ENCODE peak calls at places on chromosome 18, in seven cellular contexts. One of them, this sample, is unnamed.

GRCh38 chr18:42108071-42108470 is 153.0 kb downstream of the PIK3C3 start:
- DNase-seq in endodermal cell: no peak
- DNase-seq in esophagus squamous epithelium: no peak
- DNase-seq in skeletal muscle cell: no peak
- DNase-seq in endothelial cell of umbilical vein: no peak
- DNase-seq in IMR-90: no peak
- DNase-seq in uterus: no peak
- DNase-seq in this sample: no peak

GRCh38 chr18:55557211-55557610 is 30.8 kb downstream of the TCF4 start:
- DNase-seq in endodermal cell: no peak
- DNase-seq in esophagus squamous epithelium: no peak
- DNase-seq in skeletal muscle cell: no peak
- DNase-seq in endothelial cell of umbilical vein: no peak
- DNase-seq in IMR-90: no peak
- DNase-seq in uterus: no peak
- DNase-seq in this sample: no peak

GRCh38 chr18:22816266-22817176 is 116.6 kb upstream of the RBBP8 start:
- DNase-seq in endodermal cell: no peak
- DNase-seq in esophagus squamous epithelium: no peak
- DNase-seq in skeletal muscle cell: no peak
- DNase-seq in endothelial cell of umbilical vein: no peak
- DNase-seq in IMR-90: no peak
- DNase-seq in uterus: no peak
- DNase-seq in this sample: no peak

GRCh38 chr18:76457475-76457874 is 37.6 kb downstream of the ZNF516 start:
- DNase-seq in endodermal cell: no peak
- DNase-seq in esophagus squamous epithelium: no peak
- DNase-seq in skeletal muscle cell: no peak
- DNase-seq in endothelial cell of umbilical vein: no peak
- DNase-seq in IMR-90: peak; percentile 30
- DNase-seq in uterus: no peak
- DNase-seq in this sample: no peak

GRCh38 chr18:36045241-36045999 is 21.9 kb downstream of the RPRD1A start:
- DNase-seq in endodermal cell: no peak
- DNase-seq in esophagus squamous epithelium: no peak
- DNase-seq in skeletal muscle cell: no peak
- DNase-seq in endothelial cell of umbilical vein: no peak
- DNase-seq in IMR-90: no peak
- DNase-seq in uterus: no peak
- DNase-seq in this sample: peak; percentile 34

GRCh38 chr18:70172225-70172624 is 33.3 kb downstream of the RTTN start:
- DNase-seq in endodermal cell: no peak
- DNase-seq in esophagus squamous epithelium: no peak
- DNase-seq in skeletal muscle cell: no peak
- DNase-seq in endothelial cell of umbilical vein: peak; percentile 27
- DNase-seq in IMR-90: peak; percentile 39
- DNase-seq in uterus: no peak
- DNase-seq in this sample: peak; percentile 49

GRCh38 chr18:55497825-55498403 is 90.1 kb downstream of the TCF4 start:
- DNase-seq in endodermal cell: no peak
- DNase-seq in esophagus squamous epithelium: no peak
- DNase-seq in skeletal muscle cell: no peak
- DNase-seq in endothelial cell of umbilical vein: no peak
- DNase-seq in IMR-90: no peak
- DNase-seq in uterus: no peak
- DNase-seq in this sample: no peak

GRCh38 chr18:51028201-51028805 is 1.7 kb upstream of the SMAD4 start:
- DNase-seq in endodermal cell: peak; percentile 57
- DNase-seq in esophagus squamous epithelium: no peak
- DNase-seq in skeletal muscle cell: no peak
- DNase-seq in endothelial cell of umbilical vein: no peak
- DNase-seq in IMR-90: peak; percentile 50
- DNase-seq in uterus: no peak
- DNase-seq in this sample: no peak

GRCh38 chr18:43830905-43831304 is 553.6 kb upstream of the SYT4 start:
- DNase-seq in endodermal cell: no peak
- DNase-seq in esophagus squamous epithelium: no peak
- DNase-seq in skeletal muscle cell: no peak
- DNase-seq in endothelial cell of umbilical vein: no peak
- DNase-seq in IMR-90: no peak
- DNase-seq in uterus: no peak
- DNase-seq in this sample: peak; percentile 13

GRCh38 chr18:13366977-13367892 is 148.7 kb downstream of the LDLRAD4 start:
- DNase-seq in endodermal cell: peak; percentile 46
- DNase-seq in esophagus squamous epithelium: no peak
- DNase-seq in skeletal muscle cell: no peak
- DNase-seq in endothelial cell of umbilical vein: no peak
- DNase-seq in IMR-90: no peak
- DNase-seq in uterus: no peak
- DNase-seq in this sample: no peak

GRCh38 chr18:7576685-7577084 is 9.6 kb downstream of the PTPRM start:
- DNase-seq in endodermal cell: no peak
- DNase-seq in esophagus squamous epithelium: no peak
- DNase-seq in skeletal muscle cell: no peak
- DNase-seq in endothelial cell of umbilical vein: no peak
- DNase-seq in IMR-90: peak; percentile 71
- DNase-seq in uterus: no peak
- DNase-seq in this sample: peak; percentile 19

GRCh38 chr18:63773616-63774015 is 1.6 kb upstream of the SERPINB7 start:
- DNase-seq in endodermal cell: no peak
- DNase-seq in esophagus squamous epithelium: no peak
- DNase-seq in skeletal muscle cell: no peak
- DNase-seq in endothelial cell of umbilical vein: no peak
- DNase-seq in IMR-90: no peak
- DNase-seq in uterus: no peak
- DNase-seq in this sample: no peak

GRCh38 chr18:30163573-30163972 is 879.0 kb downstream of the DSC3 start:
- DNase-seq in endodermal cell: no peak
- DNase-seq in esophagus squamous epithelium: no peak
- DNase-seq in skeletal muscle cell: no peak
- DNase-seq in endothelial cell of umbilical vein: no peak
- DNase-seq in IMR-90: no peak
- DNase-seq in uterus: no peak
- DNase-seq in this sample: no peak

GRCh38 chr18:49476664-49477411 is 10.2 kb downstream of the C18orf32 start:
- DNase-seq in endodermal cell: no peak
- DNase-seq in esophagus squamous epithelium: no peak
- DNase-seq in skeletal muscle cell: no peak
- DNase-seq in endothelial cell of umbilical vein: peak; percentile 89
- DNase-seq in IMR-90: peak; percentile 65
- DNase-seq in uterus: no peak
- DNase-seq in this sample: peak; percentile 84

GRCh38 chr18:26546170-26546874 is 2.0 kb downstream of the KCTD1 start:
- DNase-seq in endodermal cell: no peak
- DNase-seq in esophagus squamous epithelium: no peak
- DNase-seq in skeletal muscle cell: no peak
- DNase-seq in endothelial cell of umbilical vein: peak; percentile 46
- DNase-seq in IMR-90: no peak
- DNase-seq in uterus: no peak
- DNase-seq in this sample: no peak
- H3K4me3 ChIP-seq in endodermal cell: peak overlapping the region; percentile 69
- H3K4me3 ChIP-seq in esophagus squamous epithelium: peak overlapping the region; percentile 80
- H3K4me3 ChIP-seq in skeletal muscle cell: peak overlapping the region; percentile 25
- H3K4me3 ChIP-seq in endothelial cell of umbilical vein: no peak overlapping the region
- H3K4me3 ChIP-seq in IMR-90: no peak overlapping the region
- H3K4me3 ChIP-seq in uterus: no peak overlapping the region
- H3K4me3 ChIP-seq in this sample: no peak overlapping the region

GRCh38 chr18:75205760-75206109 is 3.2 kb downstream of the PTGR3 start:
- DNase-seq in endodermal cell: no peak
- DNase-seq in esophagus squamous epithelium: no peak
- DNase-seq in skeletal muscle cell: no peak
- DNase-seq in endothelial cell of umbilical vein: no peak
- DNase-seq in IMR-90: peak; percentile 54
- DNase-seq in uterus: no peak
- DNase-seq in this sample: peak; percentile 67

GRCh38 chr18:75202976-75203375 is 6.0 kb downstream of the PTGR3 start:
- DNase-seq in endodermal cell: no peak
- DNase-seq in esophagus squamous epithelium: no peak
- DNase-seq in skeletal muscle cell: no peak
- DNase-seq in endothelial cell of umbilical vein: no peak
- DNase-seq in IMR-90: no peak
- DNase-seq in uterus: no peak
- DNase-seq in this sample: no peak

GRCh38 chr18:75204978-75205759 is 3.8 kb downstream of the PTGR3 start:
- DNase-seq in endodermal cell: peak; percentile 77
- DNase-seq in esophagus squamous epithelium: no peak
- DNase-seq in skeletal muscle cell: no peak
- DNase-seq in endothelial cell of umbilical vein: no peak
- DNase-seq in IMR-90: peak; percentile 23
- DNase-seq in uterus: no peak
- DNase-seq in this sample: peak; percentile 55

GRCh38 chr18:75203456-75204261 is 5.3 kb downstream of the PTGR3 start:
- DNase-seq in endodermal cell: no peak
- DNase-seq in esophagus squamous epithelium: no peak
- DNase-seq in skeletal muscle cell: no peak
- DNase-seq in endothelial cell of umbilical vein: no peak
- DNase-seq in IMR-90: peak; percentile 52
- DNase-seq in uterus: no peak
- DNase-seq in this sample: peak; percentile 74

DNA sequence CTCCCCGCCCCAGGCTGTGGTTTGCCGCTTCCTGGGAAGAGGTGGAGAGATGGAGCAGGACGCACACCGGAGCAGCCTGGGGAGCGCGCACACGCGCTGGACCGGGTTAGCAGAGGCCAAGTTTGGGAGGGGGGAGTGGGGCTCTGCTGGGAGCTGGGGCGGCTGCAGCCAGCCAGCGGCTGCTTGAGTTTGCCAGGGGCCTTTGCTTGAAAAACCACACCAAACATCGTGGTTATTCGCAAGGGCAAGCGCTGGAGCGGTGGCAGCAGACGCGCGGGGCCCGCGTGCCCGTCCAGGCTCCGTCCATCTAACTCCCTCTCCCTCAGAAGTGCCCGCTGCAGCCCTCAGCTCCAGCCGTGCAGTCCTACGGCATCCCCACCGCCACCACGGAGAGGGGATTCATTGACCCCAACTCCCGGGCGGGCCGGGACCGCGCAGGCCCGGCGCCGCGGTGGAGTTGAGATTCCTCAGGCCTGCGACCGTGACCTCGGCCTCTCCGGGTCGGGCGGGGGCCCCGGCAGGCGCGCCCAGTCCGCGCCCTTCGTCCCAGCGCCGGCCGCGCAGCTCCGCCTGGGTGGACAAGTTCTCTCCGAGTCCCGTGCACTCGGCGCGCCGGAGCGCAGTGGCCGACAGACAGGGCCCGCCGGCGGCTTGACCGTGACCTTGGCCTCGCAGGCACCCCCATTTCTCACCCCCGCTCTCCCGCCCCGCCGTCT is 4.5 kb downstream of the PTGR3 start:
- DNase-seq in endodermal cell: peak; percentile 72
- DNase-seq in esophagus squamous epithelium: no peak
- DNase-seq in skeletal muscle cell: no peak
- DNase-seq in endothelial cell of umbilical vein: no peak
- DNase-seq in IMR-90: peak; percentile 36
- DNase-seq in uterus: no peak
- DNase-seq in this sample: peak; percentile 61
- H3K4me3 ChIP-seq in endodermal cell: peak overlapping the region; percentile 68
- H3K4me3 ChIP-seq in esophagus squamous epithelium: peak overlapping the region; percentile 30
- H3K4me3 ChIP-seq in skeletal muscle cell: peak overlapping the region; percentile 45
- H3K4me3 ChIP-seq in endothelial cell of umbilical vein: peak overlapping the region; percentile 28
- H3K4me3 ChIP-seq in IMR-90: peak overlapping the region; percentile 66
- H3K4me3 ChIP-seq in uterus: no peak overlapping the region
- H3K4me3 ChIP-seq in this sample: peak overlapping the region; percentile 92

DNA sequence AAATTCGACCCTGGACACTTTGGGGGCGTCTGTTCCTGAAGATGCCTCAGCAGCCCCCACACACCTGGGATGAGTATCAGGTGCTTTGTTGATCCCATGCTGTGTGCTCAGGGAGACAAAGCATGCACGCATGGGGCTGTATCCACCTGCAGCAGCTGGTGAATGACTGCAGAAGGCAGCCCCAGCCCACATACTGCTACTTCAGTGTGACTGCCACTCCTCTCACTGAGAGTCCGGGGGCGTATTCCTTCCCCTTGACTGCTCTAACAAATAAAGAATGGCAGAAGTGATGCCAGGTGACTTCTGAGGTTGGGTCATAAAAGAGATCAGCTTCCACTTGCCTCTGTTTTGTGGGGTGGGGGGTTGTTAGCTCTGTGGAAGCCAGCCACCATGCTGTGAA is 289.5 kb downstream of the CELF4 start:
- DNase-seq in endodermal cell: no peak
- DNase-seq in esophagus squamous epithelium: no peak
- DNase-seq in skeletal muscle cell: no peak
- DNase-seq in endothelial cell of umbilical vein: no peak
- DNase-seq in IMR-90: no peak
- DNase-seq in uterus: no peak
- DNase-seq in this sample: no peak
- H3K4me3 ChIP-seq in endodermal cell: no peak overlapping the region
- H3K4me3 ChIP-seq in esophagus squamous epithelium: no peak overlapping the region
- H3K4me3 ChIP-seq in skeletal muscle cell: no peak overlapping the region
- H3K4me3 ChIP-seq in endothelial cell of umbilical vein: no peak overlapping the region
- H3K4me3 ChIP-seq in IMR-90: no peak overlapping the region
- H3K4me3 ChIP-seq in uterus: no peak overlapping the region
- H3K4me3 ChIP-seq in this sample: no peak overlapping the region

GRCh38 chr18:9019135-9019534 is 83.4 kb upstream of the NDUFV2 start:
- DNase-seq in endodermal cell: no peak
- DNase-seq in esophagus squamous epithelium: no peak
- DNase-seq in skeletal muscle cell: no peak
- DNase-seq in endothelial cell of umbilical vein: no peak
- DNase-seq in IMR-90: no peak
- DNase-seq in uterus: no peak
- DNase-seq in this sample: no peak

GRCh38 chr18:9017900-9018217 is 84.6 kb upstream of the NDUFV2 start:
- DNase-seq in endodermal cell: no peak
- DNase-seq in esophagus squamous epithelium: no peak
- DNase-seq in skeletal muscle cell: peak; percentile 49
- DNase-seq in endothelial cell of umbilical vein: peak; percentile 71
- DNase-seq in IMR-90: peak; percentile 81
- DNase-seq in uterus: no peak
- DNase-seq in this sample: no peak

GRCh38 chr18:9016819-9017169 is 85.7 kb upstream of the NDUFV2 start:
- DNase-seq in endodermal cell: no peak
- DNase-seq in esophagus squamous epithelium: no peak
- DNase-seq in skeletal muscle cell: peak; percentile 11
- DNase-seq in endothelial cell of umbilical vein: no peak
- DNase-seq in IMR-90: peak; percentile 9
- DNase-seq in uterus: no peak
- DNase-seq in this sample: peak; percentile 5

GRCh38 chr18:9015689-9016088 is 86.8 kb upstream of the NDUFV2 start:
- DNase-seq in endodermal cell: no peak
- DNase-seq in esophagus squamous epithelium: no peak
- DNase-seq in skeletal muscle cell: no peak
- DNase-seq in endothelial cell of umbilical vein: no peak
- DNase-seq in IMR-90: no peak
- DNase-seq in uterus: no peak
- DNase-seq in this sample: no peak

DNA sequence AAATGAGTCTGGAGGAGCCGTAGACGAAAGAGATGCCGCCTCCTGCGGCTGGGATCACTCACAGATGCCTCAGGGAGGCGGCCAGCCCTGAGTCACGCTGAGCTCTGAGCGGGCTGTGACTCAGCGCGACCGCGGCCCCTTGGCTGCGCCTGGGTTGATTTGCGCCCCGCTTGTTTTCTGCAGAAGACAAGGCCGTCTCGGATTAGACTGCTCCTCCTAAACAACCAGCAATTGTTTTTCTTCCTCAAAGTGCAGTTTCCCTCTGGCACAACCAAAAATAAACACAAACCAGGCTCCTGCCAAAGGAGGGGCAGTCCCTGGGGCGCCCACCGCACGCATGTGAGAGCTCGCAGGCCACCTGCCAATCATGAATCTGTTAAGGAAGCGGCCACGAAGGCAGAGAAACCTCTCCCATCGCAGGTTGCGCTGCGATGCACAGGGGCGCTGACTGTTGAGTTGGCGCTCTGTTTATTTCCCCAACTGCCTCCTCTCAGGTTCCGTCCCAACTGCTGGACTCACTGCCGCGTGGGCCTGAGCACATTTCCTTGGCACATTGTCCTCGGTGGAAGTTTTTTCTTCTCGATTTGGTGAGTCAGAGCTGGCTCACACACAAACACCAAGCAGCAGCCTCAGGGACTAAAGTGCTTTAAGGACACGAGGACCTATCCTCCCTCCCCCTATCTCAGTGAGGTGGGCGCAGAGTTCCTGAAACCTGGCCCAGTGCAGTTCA is 85.2 kb upstream of the NDUFV2 start:
- DNase-seq in endodermal cell: peak; percentile 90
- DNase-seq in esophagus squamous epithelium: peak; percentile 17
- DNase-seq in skeletal muscle cell: peak; percentile 85
- DNase-seq in endothelial cell of umbilical vein: peak; percentile 87
- DNase-seq in IMR-90: peak; percentile 94
- DNase-seq in uterus: peak; percentile 70
- DNase-seq in this sample: peak; percentile 88
- H3K4me3 ChIP-seq in endodermal cell: no peak overlapping the region
- H3K4me3 ChIP-seq in esophagus squamous epithelium: peak overlapping the region; percentile 11
- H3K4me3 ChIP-seq in skeletal muscle cell: peak overlapping the region; percentile 22
- H3K4me3 ChIP-seq in endothelial cell of umbilical vein: no peak overlapping the region
- H3K4me3 ChIP-seq in IMR-90: peak overlapping the region; percentile 26
- H3K4me3 ChIP-seq in uterus: no peak overlapping the region
- H3K4me3 ChIP-seq in this sample: peak overlapping the region; percentile 23

This sample was measured in fibroblast of villous mesenchyme.